ENCODE peak calls at places on chromosome 12, in six cellular contexts. One of them, this sample, is unnamed.

GRCh38 chr12:752673-753400 is 458 bp downstream of the WNK1 start:
- DNase-seq in WERI-Rb-1: peak; percentile 39
- DNase-seq in GM12878: no peak
- DNase-seq in ovary: peak; percentile 59
- DNase-seq in psoas muscle: peak; percentile 75
- DNase-seq in OCI-LY7: peak; percentile 72
- DNase-seq in this sample: peak; percentile 82

GRCh38 chr12:91267039-91267438 is 84.4 kb upstream of the DCN start:
- DNase-seq in psoas muscle: no peak
- DNase-seq in OCI-LY7: no peak
- DNase-seq in GM12878: no peak
- DNase-seq in ovary: no peak
- DNase-seq in WERI-Rb-1: no peak
- DNase-seq in this sample: no peak

GRCh38 chr12:60100150-60100549 is 504.3 kb downstream of the SLC16A7 start:
- DNase-seq in OCI-LY7: no peak
- DNase-seq in ovary: no peak
- DNase-seq in GM12878: no peak
- DNase-seq in WERI-Rb-1: no peak
- DNase-seq in psoas muscle: no peak
- DNase-seq in this sample: no peak

GRCh38 chr12:15227004-15227679 is 5.9 kb upstream of the RERG start:
- DNase-seq in WERI-Rb-1: peak; percentile 49
- DNase-seq in GM12878: no peak
- DNase-seq in ovary: no peak
- DNase-seq in OCI-LY7: peak; percentile 32
- DNase-seq in psoas muscle: peak; percentile 46
- DNase-seq in this sample: peak; percentile 52

GRCh38 chr12:14185441-14186192 is 179.9 kb upstream of the ATF7IP start:
- DNase-seq in OCI-LY7: peak; percentile 75
- DNase-seq in GM12878: no peak
- DNase-seq in ovary: no peak
- DNase-seq in psoas muscle: no peak
- DNase-seq in WERI-Rb-1: peak; percentile 29
- DNase-seq in this sample: no peak

GRCh38 chr12:84874125-84874824 is 38.3 kb downstream of the SLC6A15 start:
- DNase-seq in GM12878: no peak
- DNase-seq in psoas muscle: no peak
- DNase-seq in OCI-LY7: peak; percentile 60
- DNase-seq in ovary: no peak
- DNase-seq in WERI-Rb-1: no peak
- DNase-seq in this sample: no peak

GRCh38 chr12:47636908-47637780 is 68.7 kb downstream of the RPAP3 start:
- DNase-seq in OCI-LY7: peak; percentile 61
- DNase-seq in psoas muscle: peak; percentile 12
- DNase-seq in ovary: no peak
- DNase-seq in GM12878: no peak
- DNase-seq in WERI-Rb-1: peak; percentile 64
- DNase-seq in this sample: peak; percentile 79

GRCh38 chr12:42396473-42397259 is 70.7 kb downstream of the PPHLN1 start:
- DNase-seq in ovary: no peak
- DNase-seq in OCI-LY7: peak; percentile 36
- DNase-seq in GM12878: no peak
- DNase-seq in WERI-Rb-1: no peak
- DNase-seq in psoas muscle: no peak
- DNase-seq in this sample: no peak

GRCh38 chr12:46915082-46915481 is 89.3 kb upstream of the SLC38A4 start:
- DNase-seq in GM12878: no peak
- DNase-seq in WERI-Rb-1: no peak
- DNase-seq in OCI-LY7: no peak
- DNase-seq in ovary: no peak
- DNase-seq in psoas muscle: peak; percentile 74
- DNase-seq in this sample: no peak

GRCh38 chr12:96414637-96415036 is 14.4 kb upstream of the CDK17 start:
- DNase-seq in psoas muscle: no peak
- DNase-seq in GM12878: no peak
- DNase-seq in WERI-Rb-1: peak; percentile 34
- DNase-seq in ovary: no peak
- DNase-seq in OCI-LY7: no peak
- DNase-seq in this sample: no peak

GRCh38 chr12:124364543-124364942 is 69.7 kb downstream of the RFLNA start:
- DNase-seq in WERI-Rb-1: no peak
- DNase-seq in psoas muscle: no peak
- DNase-seq in ovary: no peak
- DNase-seq in OCI-LY7: no peak
- DNase-seq in GM12878: no peak
- DNase-seq in this sample: no peak

GRCh38 chr12:19035552-19035951 is 94.0 kb upstream of the PLEKHA5 start:
- DNase-seq in OCI-LY7: no peak
- DNase-seq in ovary: no peak
- DNase-seq in WERI-Rb-1: no peak
- DNase-seq in psoas muscle: no peak
- DNase-seq in GM12878: no peak
- DNase-seq in this sample: no peak

GRCh38 chr12:47767197-47767724 is 5.8 kb upstream of the SLC48A1 start:
- DNase-seq in OCI-LY7: peak; percentile 78
- DNase-seq in GM12878: no peak
- DNase-seq in WERI-Rb-1: peak; percentile 71
- DNase-seq in ovary: no peak
- DNase-seq in psoas muscle: no peak
- DNase-seq in this sample: peak; percentile 47

GRCh38 chr12:117552971-117553370 is 191.5 kb upstream of the NOS1 start:
- DNase-seq in WERI-Rb-1: no peak
- DNase-seq in OCI-LY7: no peak
- DNase-seq in ovary: no peak
- DNase-seq in GM12878: no peak
- DNase-seq in psoas muscle: no peak
- DNase-seq in this sample: no peak

GRCh38 chr12:49357099-49357678 is 10.1 kb upstream of the SPATS2 start:
- DNase-seq in WERI-Rb-1: no peak
- DNase-seq in GM12878: no peak
- DNase-seq in OCI-LY7: peak; percentile 64
- DNase-seq in psoas muscle: no peak
- DNase-seq in ovary: no peak
- DNase-seq in this sample: no peak

GRCh38 chr12:18165422-18165871 is 75.5 kb upstream of the RERGL start:
- DNase-seq in psoas muscle: no peak
- DNase-seq in ovary: no peak
- DNase-seq in GM12878: peak; percentile 82
- DNase-seq in WERI-Rb-1: no peak
- DNase-seq in OCI-LY7: peak; percentile 25
- DNase-seq in this sample: no peak

GRCh38 chr12:54416908-54417603 is 2.0 kb downstream of the ITGA5 start:
- DNase-seq in GM12878: no peak
- DNase-seq in psoas muscle: no peak
- DNase-seq in OCI-LY7: no peak
- DNase-seq in ovary: peak; percentile 57
- DNase-seq in WERI-Rb-1: no peak
- DNase-seq in this sample: no peak

GRCh38 chr12:70359458-70360197 is 6.5 kb upstream of the KCNMB4 start:
- DNase-seq in OCI-LY7: no peak
- DNase-seq in WERI-Rb-1: no peak
- DNase-seq in ovary: no peak
- DNase-seq in GM12878: no peak
- DNase-seq in psoas muscle: no peak
- DNase-seq in this sample: no peak

GRCh38 chr12:104539063-104539462 is 82.3 kb downstream of the CHST11 start:
- DNase-seq in OCI-LY7: no peak
- DNase-seq in WERI-Rb-1: no peak
- DNase-seq in GM12878: no peak
- DNase-seq in psoas muscle: no peak
- DNase-seq in ovary: no peak
- DNase-seq in this sample: no peak

GRCh38 chr12:15910468-15910863 is 666 bp upstream of the DERA start:
- DNase-seq in OCI-LY7: no peak
- DNase-seq in ovary: no peak
- DNase-seq in psoas muscle: no peak
- DNase-seq in WERI-Rb-1: no peak
- DNase-seq in GM12878: no peak
- DNase-seq in this sample: no peak

GRCh38 chr12:116959845-116960514 is 49.2 kb downstream of the FBXW8 start:
- DNase-seq in GM12878: peak; percentile 40
- DNase-seq in ovary: no peak
- DNase-seq in psoas muscle: no peak
- DNase-seq in WERI-Rb-1: no peak
- DNase-seq in OCI-LY7: no peak
- DNase-seq in this sample: no peak

GRCh38 chr12:100593490-100593889 is 20.0 kb downstream of the GAS2L3 start:
- DNase-seq in psoas muscle: no peak
- DNase-seq in WERI-Rb-1: no peak
- DNase-seq in GM12878: no peak
- DNase-seq in OCI-LY7: no peak
- DNase-seq in ovary: no peak
- DNase-seq in this sample: no peak

GRCh38 chr12:65825573-65826512 is 1.6 kb downstream of the HMGA2 start:
- DNase-seq in ovary: peak; percentile 10
- DNase-seq in GM12878: no peak
- DNase-seq in psoas muscle: peak; percentile 30
- DNase-seq in OCI-LY7: no peak
- DNase-seq in WERI-Rb-1: peak; percentile 31
- DNase-seq in this sample: peak; percentile 48

GRCh38 chr12:97767347-97767746 is 304.7 kb downstream of the RMST start:
- DNase-seq in WERI-Rb-1: no peak
- DNase-seq in OCI-LY7: no peak
- DNase-seq in ovary: no peak
- DNase-seq in GM12878: no peak
- DNase-seq in psoas muscle: no peak
- DNase-seq in this sample: no peak

GRCh38 chr12:77916276-77916675 is 85.6 kb downstream of the NAV3 start:
- DNase-seq in GM12878: no peak
- DNase-seq in WERI-Rb-1: no peak
- DNase-seq in OCI-LY7: no peak
- DNase-seq in ovary: no peak
- DNase-seq in psoas muscle: no peak
- DNase-seq in this sample: no peak

GRCh38 chr12:40065636-40066035 is 40.2 kb downstream of the SLC2A13 start:
- DNase-seq in ovary: no peak
- DNase-seq in OCI-LY7: no peak
- DNase-seq in GM12878: no peak
- DNase-seq in psoas muscle: no peak
- DNase-seq in WERI-Rb-1: no peak
- DNase-seq in this sample: no peak

GRCh38 chr12:107895966-107896365 is 121.5 kb downstream of the ASCL4 start:
- DNase-seq in GM12878: no peak
- DNase-seq in ovary: no peak
- DNase-seq in WERI-Rb-1: no peak
- DNase-seq in OCI-LY7: no peak
- DNase-seq in psoas muscle: no peak
- DNase-seq in this sample: no peak

DNA sequence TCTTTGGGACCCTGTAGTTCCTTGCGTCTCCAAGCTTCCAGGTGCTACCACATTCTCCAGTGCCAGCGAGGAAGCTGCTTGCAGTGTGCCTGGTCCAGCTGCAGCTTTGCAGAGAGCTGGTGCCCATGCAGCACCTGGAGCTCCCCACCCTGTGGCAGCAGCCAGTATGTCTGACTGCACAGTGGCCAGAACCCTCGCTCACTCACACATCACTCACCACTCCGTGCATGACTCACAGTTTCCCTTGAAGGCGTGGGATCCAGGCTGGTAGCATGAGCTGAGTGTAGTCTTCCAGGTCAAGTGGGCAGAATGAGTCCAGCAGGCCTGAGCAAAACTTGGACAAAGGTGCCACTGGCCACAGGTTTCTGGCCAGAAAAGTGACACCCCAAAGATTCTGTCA is 33.6 kb downstream of the SDR9C7 start:
- DNase-seq in GM12878: no peak
- DNase-seq in OCI-LY7: no peak
- DNase-seq in psoas muscle: no peak
- DNase-seq in ovary: no peak
- DNase-seq in WERI-Rb-1: no peak
- DNase-seq in this sample: no peak
- H3K9me3 ChIP-seq in GM12878: peaks cover 9% of the 10 kb centered on the region
- H3K9me3 ChIP-seq in OCI-LY7: peaks cover 12% of the 10 kb centered on the region
- H3K9me3 ChIP-seq in psoas muscle: peaks cover 13% of the 10 kb centered on the region
- H3K9me3 ChIP-seq in ovary: peaks cover 3% of the 10 kb centered on the region
- H3K9me3 ChIP-seq in WERI-Rb-1: peaks cover 19% of the 10 kb centered on the region
- H3K9me3 ChIP-seq in this sample: peaks cover 30% of the 10 kb centered on the region

DNA sequence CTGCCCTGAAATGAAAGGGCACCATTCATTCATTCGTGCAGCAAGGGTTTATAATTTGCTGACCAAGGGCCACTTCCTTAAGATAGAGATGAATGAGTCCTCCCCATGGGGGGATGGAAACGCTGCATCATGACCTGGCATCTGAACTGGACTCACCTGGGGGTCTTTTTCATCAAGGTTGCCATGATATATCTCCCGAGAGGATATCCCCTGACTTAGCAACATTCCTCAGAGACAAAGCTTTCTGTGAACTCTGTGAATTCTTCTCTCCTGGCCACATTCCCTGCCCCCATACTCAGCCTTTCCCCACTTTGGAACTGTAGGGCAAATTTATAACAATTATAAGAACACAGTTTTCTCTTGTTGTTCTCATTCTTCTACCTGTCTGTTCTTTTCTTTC is 30.8 kb downstream of the SRRM4 start:
- DNase-seq in psoas muscle: no peak
- DNase-seq in OCI-LY7: no peak
- DNase-seq in ovary: no peak
- DNase-seq in GM12878: no peak
- DNase-seq in WERI-Rb-1: no peak
- DNase-seq in this sample: no peak
- H3K9me3 ChIP-seq in psoas muscle: no peaks in the 10 kb centered on the region
- H3K9me3 ChIP-seq in OCI-LY7: no peaks in the 10 kb centered on the region
- H3K9me3 ChIP-seq in ovary: no peaks in the 10 kb centered on the region
- H3K9me3 ChIP-seq in GM12878: no peaks in the 10 kb centered on the region
- H3K9me3 ChIP-seq in WERI-Rb-1: no peaks in the 10 kb centered on the region
- H3K9me3 ChIP-seq in this sample: no peaks in the 10 kb centered on the region

DNA sequence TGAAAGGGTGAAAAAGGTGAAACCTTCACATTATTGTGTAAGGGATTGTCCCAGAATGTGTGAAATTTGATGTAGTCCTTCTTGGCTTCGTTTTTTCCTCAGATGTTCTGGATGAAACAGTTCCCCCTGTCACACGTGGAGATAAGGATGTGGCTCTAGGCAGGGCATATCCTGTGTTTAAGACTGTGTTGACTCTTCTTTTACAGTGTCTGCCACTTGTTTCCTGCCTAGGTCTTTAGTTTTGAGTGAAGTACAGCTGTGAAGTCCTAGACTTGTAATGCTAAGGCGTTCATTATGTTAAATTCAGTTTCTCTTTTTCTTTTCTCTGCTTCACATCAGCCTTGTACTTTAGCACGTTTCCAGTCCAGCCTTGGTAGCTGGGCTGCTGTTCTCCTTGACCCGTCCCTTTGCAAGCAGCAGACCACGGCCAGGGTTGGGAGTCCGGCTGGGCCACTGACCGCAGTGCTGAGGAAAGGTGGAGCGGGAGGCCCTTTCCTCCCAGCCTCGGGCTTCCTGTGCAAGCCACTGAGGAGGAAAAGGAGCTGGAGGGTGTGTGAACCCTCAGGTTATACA is 59.1 kb downstream of the RASSF3 start:
- DNase-seq in OCI-LY7: peak; percentile 77
- DNase-seq in WERI-Rb-1: no peak
- DNase-seq in GM12878: peak; percentile 73
- DNase-seq in psoas muscle: peak; percentile 25
- DNase-seq in ovary: peak; percentile 69
- DNase-seq in this sample: peak; percentile 64
- H3K9me3 ChIP-seq in OCI-LY7: no peaks in the 10 kb centered on the region
- H3K9me3 ChIP-seq in WERI-Rb-1: no peaks in the 10 kb centered on the region
- H3K9me3 ChIP-seq in GM12878: no peaks in the 10 kb centered on the region
- H3K9me3 ChIP-seq in psoas muscle: no peaks in the 10 kb centered on the region
- H3K9me3 ChIP-seq in ovary: no peaks in the 10 kb centered on the region
- H3K9me3 ChIP-seq in this sample: no peaks in the 10 kb centered on the region

GRCh38 chr12:130138478-130138877 is 23.8 kb upstream of the FZD10 start:
- DNase-seq in ovary: no peak
- DNase-seq in psoas muscle: no peak
- DNase-seq in WERI-Rb-1: no peak
- DNase-seq in GM12878: no peak
- DNase-seq in OCI-LY7: no peak
- DNase-seq in this sample: no peak
- H3K9me3 ChIP-seq in ovary: no peaks in the 10 kb centered on the region
- H3K9me3 ChIP-seq in psoas muscle: no peaks in the 10 kb centered on the region
- H3K9me3 ChIP-seq in WERI-Rb-1: no peaks in the 10 kb centered on the region
- H3K9me3 ChIP-seq in GM12878: no peaks in the 10 kb centered on the region
- H3K9me3 ChIP-seq in OCI-LY7: no peaks in the 10 kb centered on the region
- H3K9me3 ChIP-seq in this sample: no peaks in the 10 kb centered on the region

This sample was measured in lower lobe of right lung.